ENCODE peak calls at places on chromosomes 4 and X, in four cellular contexts. J is M059J, U is mesothelial cell of epicardium, M is AG08395. Z is an unnamed sample.
A peak's percentile ranks its signal among the peaks of the same experiment; 100 is the strongest.

GRCh38 chr4:1202526-1203378 is 30.4 kb upstream of the SPON2 start:
- DNase-seq in J (no peak), U (no peak), M (no peak), Z (no peak)

GRCh38 chr4:125836597-125837195 is 521.9 kb downstream of the FAT4 start:
- DNase-seq in J (no peak), U (no peak), M (no peak), Z (no peak)

GRCh38 chr4:114237997-114238396 is 258.6 kb upstream of the ARSJ start:
- DNase-seq in J (no peak), U (no peak), M (no peak), Z (no peak)

GRCh38 chr4:123430031-123430430 is 33.4 kb downstream of the SPRY1 start:
- DNase-seq in J (no peak), U (no peak), M (no peak), Z (no peak)

GRCh38 chrX:53018627-53019026 is 30.0 kb upstream of the GPR173 start:
- DNase-seq in J (no peak), U (no peak), M (no peak), Z (peak; percentile 7)

GRCh38 chr4:95107635-95108034 is 349.9 kb downstream of the BMPR1B start:
- DNase-seq in J (peak; percentile 17), U (no peak), M (peak; percentile 7), Z (peak; percentile 11)

GRCh38 chrX:69133561-69134542 is 31.4 kb downstream of the PJA1 start:
- DNase-seq in J (peak; percentile 76), U (no peak), M (peak; percentile 67), Z (peak; percentile 73)

GRCh38 chrX:140918398-140919043 is 83.9 kb upstream of the SPANXB1 start:
- DNase-seq in J (peak; percentile 86), U (no peak), M (peak; percentile 19), Z (peak; percentile 50)

GRCh38 chrX:12245650-12246645 is 107.7 kb downstream of the FRMPD4 start:
- DNase-seq in J (peak; percentile 92), U (no peak), M (peak; percentile 54), Z (peak; percentile 88)

GRCh38 chr4:113636438-113636818 is 125.1 kb downstream of the CAMK2D start:
- DNase-seq in J (peak; percentile 20), U (no peak), M (no peak), Z (no peak)

GRCh38 chr4:55865228-55865806 is 11.9 kb downstream of the EXOC1 start:
- DNase-seq in J (peak; percentile 49), U (no peak), M (peak; percentile 27), Z (peak; percentile 48)

GRCh38 chrX:70455366-70456202 is 10.9 kb downstream of the DLG3 start:
- DNase-seq in J (no peak), U (no peak), M (no peak), Z (no peak)

GRCh38 chrX:97397371-97397770 is 513.7 kb downstream of the RPA4 start:
- DNase-seq in J (no peak), U (no peak), M (no peak), Z (peak; percentile 40)

GRCh38 chr4:122898370-122899150 is 23.8 kb downstream of the NUDT6 start:
- DNase-seq in J (peak; percentile 95), U (no peak), M (peak; percentile 71), Z (peak; percentile 88)

GRCh38 chr4:182749768-182750167 is 167.4 kb downstream of the DCTD start:
- DNase-seq in J (no peak), U (no peak), M (no peak), Z (no peak)

GRCh38 chr4:90958256-90958895 is 831.2 kb downstream of the CCSER1 start:
- DNase-seq in J (peak; percentile 81), U (no peak), M (no peak), Z (no peak)